ENCODE peak calls at places on chromosomes 4 and X, in six cellular contexts. F, L, W, R, T and X are unnamed samples. For H3K36me3, the result is how much of the 10 kb centered on the place peaks cover.

GRCh38 chr4:25347473-25347872 is 29.6 kb upstream of the ANAPC4 start:
- DNase-seq in F (no peak), L (no peak), W (no peak), R (no peak), T (no peak), X (no peak)

GRCh38 chrX:155613927-155614559 is 1.3 kb upstream of the TMLHE start:
- DNase-seq in F (no peak), L (no peak), W (no peak), R (no peak), T (no peak), X (no peak)

GRCh38 chr4:185742766-185743165 is 69.2 kb downstream of the SORBS2 start:
- DNase-seq in F (no peak), L (no peak), W (no peak), R (no peak), T (peak), X (no peak)

GRCh38 chrX:129472116-129472515 is 51.2 kb downstream of the SMARCA1 start:
- DNase-seq in F (no peak), L (no peak), W (no peak), R (no peak), T (peak), X (peak)

GRCh38 chrX:38038501-38038900 is 32.1 kb downstream of the SYTL5 start:
- DNase-seq in F (no peak), L (no peak), W (no peak), R (no peak), T (no peak), X (no peak)

GRCh38 chr4:172815499-172816175 is 353.0 kb upstream of the GALNT7 start:
- DNase-seq in F (no peak), L (no peak), W (no peak), R (no peak), T (no peak), X (no peak)

GRCh38 chrX:33831211-33831610 is 300.9 kb downstream of the FAM47A start:
- DNase-seq in F (no peak), L (no peak), W (no peak), R (no peak), T (no peak), X (no peak)

GRCh38 chr4:37844204-37844603 is 17.7 kb downstream of the PGM2 start:
- DNase-seq in F (no peak), L (no peak), W (no peak), R (no peak), T (no peak), X (no peak)

GRCh38 chr4:71417150-71417549 is 78.3 kb downstream of the SLC4A4 start:
- DNase-seq in F (no peak), L (no peak), W (no peak), R (no peak), T (no peak), X (no peak)

GRCh38 chr4:139704915-139705485 is 39.4 kb downstream of the MGST2 start:
- DNase-seq in F (no peak), L (no peak), W (no peak), R (no peak), T (peak), X (no peak)

GRCh38 chrX:68901512-68901911 is 72.7 kb downstream of the EFNB1 start:
- DNase-seq in F (no peak), L (no peak), W (no peak), R (no peak), T (no peak), X (no peak)

GRCh38 chrX:11329016-11329415 is 35.8 kb downstream of the AMELX start:
- DNase-seq in F (no peak), L (no peak), W (no peak), R (no peak), T (peak), X (peak)

GRCh38 chr4:80219301-80220025 is 22.2 kb downstream of the PRDM8 start:
- DNase-seq in F (no peak), L (peak), W (no peak), R (no peak), T (peak), X (no peak)

GRCh38 chrX:47628980-47629379 is 750 bp downstream of the CFP start:
- DNase-seq in F (no peak), L (no peak), W (no peak), R (no peak), T (no peak), X (no peak)

GRCh38 chrX:123675154-123675553 is 57.7 kb downstream of the THOC2 start:
- DNase-seq in F (no peak), L (no peak), W (no peak), R (no peak), T (no peak), X (no peak)

GRCh38 chr4:144592264-144592663 is 53.7 kb upstream of the HHIP start:
- DNase-seq in F (no peak), L (no peak), W (no peak), R (no peak), T (no peak), X (no peak)

GRCh38 chr4:109946120-109946519 is 33.4 kb downstream of the EGF start:
- DNase-seq in F (no peak), L (no peak), W (no peak), R (no peak), T (no peak), X (no peak)

GRCh38 chr4:109943745-109944144 is 31.1 kb downstream of the EGF start:
- DNase-seq in F (no peak), L (no peak), W (no peak), R (no peak), T (no peak), X (no peak)

GRCh38 chr4:109942292-109942926 is 29.7 kb downstream of the EGF start:
- DNase-seq in F (no peak), L (no peak), W (no peak), R (no peak), T (peak), X (no peak)

GRCh38 chr4:109947457-109947856 is 34.8 kb downstream of the EGF start:
- DNase-seq in F (no peak), L (no peak), W (no peak), R (no peak), T (peak), X (no peak)

DNA sequence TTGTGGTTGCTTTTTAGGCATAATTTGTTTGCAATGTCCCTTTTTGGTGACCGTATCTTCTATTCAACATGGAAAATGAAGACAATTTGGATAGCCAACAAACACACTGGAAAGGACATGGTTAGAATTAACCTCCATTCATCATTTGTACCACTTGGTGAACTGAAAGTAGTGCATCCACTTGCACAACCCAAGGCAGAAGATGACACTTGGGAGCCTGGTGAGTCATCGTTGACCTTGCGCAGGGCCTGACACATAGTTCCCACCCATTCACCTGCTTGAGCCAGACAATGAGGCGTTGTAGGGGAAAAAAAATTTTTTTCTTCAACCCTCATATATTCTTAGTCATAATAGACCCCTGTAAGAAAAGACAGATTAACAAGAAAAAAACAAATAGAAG is 32.4 kb downstream of the EGF start:
- DNase-seq in F (no peak), L (no peak), W (no peak), R (no peak), T (peak), X (no peak)
- H3K36me3 ChIP-seq in F (under half), L (under half), W (under half), R (under half), T (under half), X (under half)

GRCh38 chr4:82708982-82709381 is 89.6 kb downstream of the SCD5 start:
- DNase-seq in F (no peak), L (no peak), W (no peak), R (no peak), T (no peak), X (no peak)
- H3K36me3 ChIP-seq in F (under half), L (under half), W (under half), R (under half), T (under half), X (under half)

GRCh38 chr4:2746891-2747695 is 9.0 kb downstream of the TNIP2 start:
- DNase-seq in F (peak), L (no peak), W (no peak), R (no peak), T (no peak), X (no peak)
- H3K36me3 ChIP-seq in F (half or more), L (under half), W (under half), R (half or more), T (under half), X (half or more)

DNA sequence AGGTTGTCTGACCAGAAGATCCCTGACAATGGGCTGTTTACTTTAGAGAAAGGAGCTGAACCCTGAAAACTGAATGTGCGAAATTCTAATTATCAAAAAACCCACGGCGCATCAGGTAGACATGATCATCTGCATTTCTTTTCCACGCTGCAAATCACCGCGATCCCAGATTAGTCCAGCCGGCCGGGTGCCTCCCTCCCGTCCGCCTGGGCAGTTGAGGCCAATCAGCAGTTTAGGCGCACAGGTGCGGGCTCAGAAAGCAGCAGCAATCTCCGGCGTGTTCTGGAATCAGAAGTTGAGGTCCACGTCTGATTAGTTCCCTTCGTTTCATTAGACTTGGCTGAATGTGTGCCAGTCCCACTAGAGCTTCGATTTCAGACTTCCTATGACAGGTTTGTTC is 73.9 kb downstream of the ACOX3 start:
- DNase-seq in F (peak), L (no peak), W (no peak), R (no peak), T (no peak), X (no peak)
- H3K36me3 ChIP-seq in F (under half), L (under half), W (under half), R (under half), T (under half), X (under half)

GRCh38 chr4:153602758-153603157 is 81.3 kb upstream of the TLR2 start:
- DNase-seq in F (no peak), L (no peak), W (no peak), R (no peak), T (no peak), X (no peak)
- H3K36me3 ChIP-seq in F (half or more), L (under half), W (half or more), R (half or more), T (under half), X (under half)

DNA sequence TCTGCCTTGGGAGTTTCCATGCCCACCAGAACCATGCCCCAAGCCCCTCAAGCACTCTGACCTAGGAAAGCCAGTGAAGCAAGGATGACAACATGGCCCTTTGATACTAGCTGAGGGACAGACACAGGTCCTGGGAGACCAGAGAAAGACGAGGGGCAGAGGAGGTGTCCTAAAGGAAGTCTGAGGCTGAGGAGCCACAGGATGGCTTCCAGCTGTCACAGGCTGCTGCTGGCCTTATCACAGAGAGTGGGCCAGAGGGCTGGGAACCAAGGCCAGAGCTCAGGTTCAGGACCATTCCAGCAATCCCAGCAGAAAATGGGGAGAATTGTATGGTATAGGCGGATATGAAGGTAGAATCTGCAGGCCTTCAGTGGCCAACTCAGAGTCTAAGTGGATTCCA is 31.7 kb upstream of the MSANTD1 start:
- DNase-seq in F (peak), L (no peak), W (no peak), R (no peak), T (no peak), X (no peak)
- H3K36me3 ChIP-seq in F (half or more), L (under half), W (half or more), R (half or more), T (under half), X (half or more)

GRCh38 chrX:9701790-9702189 is 63.9 kb downstream of the GPR143 start:
- DNase-seq in F (no peak), L (no peak), W (no peak), R (no peak), T (no peak), X (no peak)
- H3K36me3 ChIP-seq in F (under half), L (under half), W (under half), R (under half), T (under half), X (under half)